ENCODE peak calls at places on chromosome 4, in five cellular contexts. D is HS-5, A is Calu3, F is left ventricle myocardium inferior, T is left ventricle myocardium superior. J is an unnamed sample.

GRCh38 chr4:141815646-141816045 is 179.3 kb downstream of the IL15 start:
- DNase-seq in T (no peak), A (no peak), F (no peak), D (no peak), J (no peak)

GRCh38 chr4:106063009-106063408 is 167.7 kb downstream of the NPNT start:
- DNase-seq in D (no peak), T (no peak), F (no peak), A (no peak), J (peak)

GRCh38 chr4:8906668-8906970 is 35.0 kb upstream of the HMX1 start:
- DNase-seq in A (no peak), F (no peak), T (no peak), D (no peak), J (no peak)

GRCh38 chr4:15717126-15717525 is 14.3 kb downstream of the BST1 start:
- DNase-seq in F (no peak), D (peak), A (no peak), T (no peak), J (no peak)

GRCh38 chr4:156606444-156607197 is 365.0 kb downstream of the PDGFC start:
- DNase-seq in T (no peak), D (no peak), F (no peak), A (no peak), J (no peak)

GRCh38 chr4:39032218-39033085 is at the start of gene TMEM156:
- DNase-seq in T (no peak), F (no peak), A (no peak), D (no peak), J (no peak)

GRCh38 chr4:78650106-78651021 is 98.8 kb downstream of the ANXA3 start:
- DNase-seq in T (no peak), D (peak), F (no peak), A (no peak), J (no peak)

GRCh38 chr4:159043861-159044260 is 59.0 kb upstream of the RAPGEF2 start:
- DNase-seq in T (no peak), F (no peak), A (no peak), D (no peak), J (no peak)

GRCh38 chr4:115945026-115945425 is 831.6 kb upstream of the NDST4 start:
- DNase-seq in F (no peak), D (no peak), T (no peak), A (no peak), J (no peak)

GRCh38 chr4:166324321-166324720 is 451.3 kb downstream of the TLL1 start:
- DNase-seq in F (no peak), D (no peak), A (peak), T (no peak), J (no peak)

GRCh38 chr4:10364194-10364593 is 93.0 kb downstream of the ZNF518B start:
- DNase-seq in T (no peak), F (no peak), D (no peak), A (no peak), J (no peak)

GRCh38 chr4:52199574-52200338 is 148.7 kb downstream of the SPATA18 start:
- DNase-seq in F (no peak), T (no peak), A (no peak), D (peak), J (peak)

GRCh38 chr4:89314291-89314690 is 6.7 kb upstream of the GPRIN3 start:
- DNase-seq in D (no peak), F (no peak), T (no peak), A (no peak), J (no peak)

GRCh38 chr4:137961051-137961438 is 281.1 kb downstream of the SLC7A11 start:
- DNase-seq in T (no peak), A (no peak), F (no peak), D (peak), J (peak)

GRCh38 chr4:8197521-8197920 is 1.6 kb upstream of the SH3TC1 start:
- DNase-seq in F (no peak), A (no peak), T (no peak), D (no peak), J (no peak)

GRCh38 chr4:119068529-119068962 is 67.1 kb upstream of the MYOZ2 start:
- DNase-seq in D (no peak), F (no peak), A (no peak), T (no peak), J (no peak)

GRCh38 chr4:183118585-183118984 is 19.5 kb downstream of the WWC2 start:
- DNase-seq in A (no peak), T (no peak), D (peak), F (no peak), J (no peak)

GRCh38 chr4:122997463-122998101 is 75.2 kb upstream of the NUDT6 start:
- DNase-seq in A (no peak), T (no peak), F (no peak), D (no peak), J (no peak)

GRCh38 chr4:139084425-139085093 is 69.0 kb downstream of the NOCT start:
- DNase-seq in F (no peak), A (no peak), T (no peak), D (peak), J (no peak)

GRCh38 chr4:25098964-25099843 is 61.0 kb downstream of the SEPSECS start:
- DNase-seq in A (no peak), T (peak), D (peak), F (peak), J (no peak)

GRCh38 chr4:128571747-128572146 is 237.8 kb upstream of the JADE1 start:
- DNase-seq in T (no peak), D (peak), A (no peak), F (no peak), J (peak)

GRCh38 chr4:105457997-105458396 is 15.9 kb downstream of the PPA2 start:
- DNase-seq in A (no peak), F (no peak), T (no peak), D (no peak), J (no peak)

GRCh38 chr4:24659241-24659961 is 75.0 kb upstream of the DHX15 start:
- DNase-seq in D (no peak), A (no peak), F (no peak), T (no peak), J (no peak)

GRCh38 chr4:165060938-165061337 is 7.3 kb downstream of the TRIM75 start:
- DNase-seq in D (no peak), F (no peak), T (no peak), A (no peak), J (no peak)

GRCh38 chr4:8123865-8124264 is 34.7 kb downstream of the ABLIM2 start:
- DNase-seq in F (no peak), D (no peak), A (no peak), T (no peak), J (no peak)

GRCh38 chr4:133154725-133155124 is 5.6 kb downstream of the PCDH10 start:
- DNase-seq in F (no peak), D (peak), A (peak), T (no peak), J (no peak)

GRCh38 chr4:188023682-188024081 is 28.1 kb downstream of the ZFP42 start:
- DNase-seq in A (no peak), D (no peak), F (no peak), T (no peak), J (no peak)

J was measured in retinal pigment epithelial cell.